ENCODE peak calls at places on chromosomes 11 and 22, in nine cellular contexts. One of them, this sample, is unnamed.

GRCh38 chr11:75516886-75517285 is 8.9 kb downstream of the GDPD5 start:
- DNase-seq in LNCaP clone FGC: no peak
- DNase-seq in A549: no peak
- DNase-seq in MM.1S: no peak
- DNase-seq in keratinocyte: no peak
- DNase-seq in H1: no peak
- DNase-seq in CD8-positive, alpha-beta memory T cell: no peak
- DNase-seq in left ventricle myocardium inferior: no peak
- DNase-seq in dorsolateral prefrontal cortex: no peak
- DNase-seq in this sample: no peak

GRCh38 chr11:56923116-56923515 is 65.6 kb upstream of the OR5AK2 start:
- DNase-seq in LNCaP clone FGC: no peak
- DNase-seq in A549: no peak
- DNase-seq in MM.1S: no peak
- DNase-seq in keratinocyte: no peak
- DNase-seq in H1: no peak
- DNase-seq in CD8-positive, alpha-beta memory T cell: no peak
- DNase-seq in left ventricle myocardium inferior: no peak
- DNase-seq in dorsolateral prefrontal cortex: no peak
- DNase-seq in this sample: no peak

GRCh38 chr11:25065711-25066110 is 568.9 kb downstream of the LUZP2 start:
- DNase-seq in LNCaP clone FGC: no peak
- DNase-seq in A549: peak
- DNase-seq in MM.1S: no peak
- DNase-seq in keratinocyte: peak
- DNase-seq in H1: no peak
- DNase-seq in CD8-positive, alpha-beta memory T cell: no peak
- DNase-seq in left ventricle myocardium inferior: no peak
- DNase-seq in dorsolateral prefrontal cortex: no peak
- DNase-seq in this sample: no peak

GRCh38 chr22:21445437-21446127 is 21.6 kb upstream of the TMEM191C start:
- DNase-seq in LNCaP clone FGC: no peak
- DNase-seq in A549: no peak
- DNase-seq in MM.1S: no peak
- DNase-seq in keratinocyte: no peak
- DNase-seq in H1: no peak
- DNase-seq in CD8-positive, alpha-beta memory T cell: no peak
- DNase-seq in left ventricle myocardium inferior: no peak
- DNase-seq in dorsolateral prefrontal cortex: no peak
- DNase-seq in this sample: no peak

GRCh38 chr22:25216230-25216629 is 3.2 kb upstream of the CRYBB2 start:
- DNase-seq in LNCaP clone FGC: no peak
- DNase-seq in A549: no peak
- DNase-seq in MM.1S: no peak
- DNase-seq in keratinocyte: no peak
- DNase-seq in H1: no peak
- DNase-seq in CD8-positive, alpha-beta memory T cell: no peak
- DNase-seq in left ventricle myocardium inferior: no peak
- DNase-seq in dorsolateral prefrontal cortex: no peak
- DNase-seq in this sample: no peak

GRCh38 chr11:1623716-1624115 is 1.8 kb upstream of the KRTAP5-4 start:
- DNase-seq in LNCaP clone FGC: no peak
- DNase-seq in A549: no peak
- DNase-seq in MM.1S: no peak
- DNase-seq in keratinocyte: no peak
- DNase-seq in H1: no peak
- DNase-seq in CD8-positive, alpha-beta memory T cell: no peak
- DNase-seq in left ventricle myocardium inferior: no peak
- DNase-seq in dorsolateral prefrontal cortex: no peak
- DNase-seq in this sample: no peak

GRCh38 chr11:114051558-114051957 is 8.0 kb upstream of the ZBTB16 start:
- DNase-seq in LNCaP clone FGC: no peak
- DNase-seq in A549: no peak
- DNase-seq in MM.1S: no peak
- DNase-seq in keratinocyte: no peak
- DNase-seq in H1: no peak
- DNase-seq in CD8-positive, alpha-beta memory T cell: no peak
- DNase-seq in left ventricle myocardium inferior: no peak
- DNase-seq in dorsolateral prefrontal cortex: no peak
- DNase-seq in this sample: no peak

GRCh38 chr22:22031571-22031970 is 49.0 kb upstream of the TOP3B start:
- DNase-seq in LNCaP clone FGC: no peak
- DNase-seq in A549: no peak
- DNase-seq in MM.1S: no peak
- DNase-seq in keratinocyte: no peak
- DNase-seq in H1: no peak
- DNase-seq in CD8-positive, alpha-beta memory T cell: no peak
- DNase-seq in left ventricle myocardium inferior: no peak
- DNase-seq in dorsolateral prefrontal cortex: no peak
- DNase-seq in this sample: no peak

GRCh38 chr11:76661835-76662434 is 8.6 kb downstream of the LRRC32 start:
- DNase-seq in LNCaP clone FGC: no peak
- DNase-seq in A549: no peak
- DNase-seq in MM.1S: no peak
- DNase-seq in keratinocyte: no peak
- DNase-seq in H1: no peak
- DNase-seq in CD8-positive, alpha-beta memory T cell: no peak
- DNase-seq in left ventricle myocardium inferior: no peak
- DNase-seq in dorsolateral prefrontal cortex: no peak
- DNase-seq in this sample: no peak

GRCh38 chr11:62909107-62909894 is 11.9 kb downstream of the CHRM1 start:
- DNase-seq in LNCaP clone FGC: peak
- DNase-seq in A549: peak
- DNase-seq in MM.1S: peak
- DNase-seq in keratinocyte: no peak
- DNase-seq in H1: peak
- DNase-seq in CD8-positive, alpha-beta memory T cell: no peak
- DNase-seq in left ventricle myocardium inferior: peak
- DNase-seq in dorsolateral prefrontal cortex: no peak
- DNase-seq in this sample: no peak

GRCh38 chr11:19952101-19952605 is 208.1 kb downstream of the DBX1 start:
- DNase-seq in LNCaP clone FGC: no peak
- DNase-seq in A549: peak
- DNase-seq in MM.1S: no peak
- DNase-seq in keratinocyte: no peak
- DNase-seq in H1: no peak
- DNase-seq in CD8-positive, alpha-beta memory T cell: no peak
- DNase-seq in left ventricle myocardium inferior: no peak
- DNase-seq in dorsolateral prefrontal cortex: no peak
- DNase-seq in this sample: no peak

GRCh38 chr11:34977039-34977906 is 60.9 kb downstream of the PDHX start:
- DNase-seq in LNCaP clone FGC: peak
- DNase-seq in A549: peak
- DNase-seq in MM.1S: no peak
- DNase-seq in keratinocyte: peak
- DNase-seq in H1: no peak
- DNase-seq in CD8-positive, alpha-beta memory T cell: no peak
- DNase-seq in left ventricle myocardium inferior: no peak
- DNase-seq in dorsolateral prefrontal cortex: no peak
- DNase-seq in this sample: no peak

DNA sequence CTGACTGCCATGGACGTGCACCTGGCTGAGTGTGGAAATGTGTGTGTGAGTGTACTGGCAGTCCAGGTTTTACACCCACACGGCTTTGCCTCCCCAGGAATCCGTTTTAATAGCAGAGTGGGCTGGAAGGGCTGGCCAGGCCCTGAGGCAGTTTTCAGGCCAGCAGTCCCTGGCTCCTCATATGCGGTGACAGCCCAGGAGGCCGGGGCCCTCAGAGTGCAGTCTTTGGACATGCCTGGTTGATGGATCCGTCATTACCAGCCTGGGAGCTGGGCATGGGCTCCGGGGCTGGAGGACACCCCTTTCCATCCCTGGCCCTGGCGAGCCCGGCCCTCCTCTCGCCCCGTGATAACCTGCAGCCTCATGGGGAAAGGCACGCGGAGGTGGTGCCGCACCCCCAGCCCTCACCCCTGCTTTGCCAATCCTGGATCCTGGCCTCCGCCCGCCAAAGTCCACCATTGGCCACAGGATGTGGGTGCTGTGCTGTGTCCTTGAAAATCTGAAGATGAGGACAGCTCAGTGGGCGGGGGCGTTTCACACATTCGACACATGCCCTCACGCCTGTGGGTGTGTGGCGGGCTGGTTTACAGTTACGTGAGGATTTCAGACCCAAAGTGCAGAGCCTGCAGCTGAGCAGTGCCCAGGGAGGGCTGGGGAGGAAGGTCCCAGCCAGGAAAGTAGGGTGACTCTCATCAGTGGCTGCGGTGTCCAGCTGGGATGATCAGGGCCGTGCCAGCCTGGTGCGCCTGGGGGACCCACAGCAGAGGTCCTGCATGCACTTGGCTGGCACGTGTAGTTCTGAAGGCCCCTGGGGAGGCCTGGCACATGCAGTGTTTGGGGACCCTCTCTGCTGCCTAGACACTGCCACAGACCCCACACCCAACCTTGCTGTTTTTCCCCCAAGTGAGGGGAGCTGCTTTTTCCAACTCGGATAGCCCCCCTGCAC is 55.1 kb downstream of the RTN4R start:
- DNase-seq in LNCaP clone FGC: no peak
- DNase-seq in A549: no peak
- DNase-seq in MM.1S: no peak
- DNase-seq in keratinocyte: no peak
- DNase-seq in H1: no peak
- DNase-seq in CD8-positive, alpha-beta memory T cell: no peak
- DNase-seq in left ventricle myocardium inferior: no peak
- DNase-seq in dorsolateral prefrontal cortex: peak
- DNase-seq in this sample: no peak
- H3K4me3 ChIP-seq in LNCaP clone FGC: no peak
- H3K4me3 ChIP-seq in A549: no peak
- H3K4me3 ChIP-seq in MM.1S: no peak
- H3K4me3 ChIP-seq in keratinocyte: no peak
- H3K4me3 ChIP-seq in H1: no peak
- H3K4me3 ChIP-seq in CD8-positive, alpha-beta memory T cell: no peak
- H3K4me3 ChIP-seq in left ventricle myocardium inferior: no peak
- H3K4me3 ChIP-seq in dorsolateral prefrontal cortex: no peak
- H3K4me3 ChIP-seq in this sample: no peak

DNA sequence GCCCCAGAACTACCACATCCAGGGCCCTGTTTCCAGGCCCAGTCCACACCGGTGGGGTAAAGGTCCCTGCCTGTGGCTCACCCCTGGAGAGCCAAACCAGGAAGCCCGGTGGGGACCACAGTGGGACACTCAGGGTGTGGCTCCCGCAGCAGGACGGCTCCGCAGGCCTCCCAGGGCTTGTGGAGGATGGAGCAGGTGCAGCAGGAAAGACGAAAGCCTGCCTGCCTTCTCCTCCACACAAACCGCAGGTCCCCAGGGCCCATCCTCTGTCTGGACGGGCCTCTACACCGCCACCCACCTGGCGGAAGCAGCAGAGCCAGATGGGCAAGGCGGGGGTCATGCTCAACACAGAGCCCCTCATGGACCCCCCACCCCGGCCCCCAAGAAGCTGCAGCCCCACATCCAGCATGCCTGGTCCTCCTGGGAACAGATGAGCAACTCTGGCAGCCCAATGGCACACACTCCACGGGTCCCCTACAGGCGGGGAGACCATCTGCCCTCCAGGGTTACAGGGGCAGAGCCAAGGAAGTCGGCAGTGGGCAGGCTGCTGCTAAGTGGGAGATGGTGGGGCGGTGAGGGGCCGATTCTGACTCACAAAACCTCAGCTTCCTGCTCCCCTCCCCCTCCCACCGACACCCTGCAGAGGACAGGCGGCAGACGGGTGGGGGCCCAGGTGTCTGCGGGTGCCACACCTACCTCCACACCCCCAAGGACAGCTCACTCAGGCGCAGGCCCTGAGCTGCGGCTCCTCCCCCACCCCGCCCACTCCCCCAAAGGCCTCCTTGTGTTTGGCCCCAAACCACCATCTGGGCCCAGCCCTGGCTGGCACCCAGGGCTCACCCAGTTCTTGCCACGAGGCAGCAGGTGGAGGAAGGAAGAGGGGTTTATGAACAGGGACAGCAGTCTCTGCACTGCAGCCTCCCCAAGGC is 5.2 kb downstream of the SBF1 start:
- DNase-seq in LNCaP clone FGC: no peak
- DNase-seq in A549: no peak
- DNase-seq in MM.1S: peak
- DNase-seq in keratinocyte: peak
- DNase-seq in H1: no peak
- DNase-seq in CD8-positive, alpha-beta memory T cell: peak
- DNase-seq in left ventricle myocardium inferior: peak
- DNase-seq in dorsolateral prefrontal cortex: no peak
- DNase-seq in this sample: no peak
- H3K4me3 ChIP-seq in LNCaP clone FGC: no peak
- H3K4me3 ChIP-seq in A549: no peak
- H3K4me3 ChIP-seq in MM.1S: peak
- H3K4me3 ChIP-seq in keratinocyte: no peak
- H3K4me3 ChIP-seq in H1: no peak
- H3K4me3 ChIP-seq in CD8-positive, alpha-beta memory T cell: peak
- H3K4me3 ChIP-seq in left ventricle myocardium inferior: no peak
- H3K4me3 ChIP-seq in dorsolateral prefrontal cortex: no peak
- H3K4me3 ChIP-seq in this sample: no peak

GRCh38 chr11:118635237-118635591 is 27.8 kb downstream of the PHLDB1 start:
- DNase-seq in LNCaP clone FGC: no peak
- DNase-seq in A549: no peak
- DNase-seq in MM.1S: no peak
- DNase-seq in keratinocyte: no peak
- DNase-seq in H1: no peak
- DNase-seq in CD8-positive, alpha-beta memory T cell: no peak
- DNase-seq in left ventricle myocardium inferior: no peak
- DNase-seq in dorsolateral prefrontal cortex: no peak
- DNase-seq in this sample: no peak
- H3K4me3 ChIP-seq in LNCaP clone FGC: peak
- H3K4me3 ChIP-seq in A549: no peak
- H3K4me3 ChIP-seq in MM.1S: no peak
- H3K4me3 ChIP-seq in keratinocyte: no peak
- H3K4me3 ChIP-seq in H1: peak
- H3K4me3 ChIP-seq in CD8-positive, alpha-beta memory T cell: no peak
- H3K4me3 ChIP-seq in left ventricle myocardium inferior: peak
- H3K4me3 ChIP-seq in dorsolateral prefrontal cortex: peak
- H3K4me3 ChIP-seq in this sample: peak

DNA sequence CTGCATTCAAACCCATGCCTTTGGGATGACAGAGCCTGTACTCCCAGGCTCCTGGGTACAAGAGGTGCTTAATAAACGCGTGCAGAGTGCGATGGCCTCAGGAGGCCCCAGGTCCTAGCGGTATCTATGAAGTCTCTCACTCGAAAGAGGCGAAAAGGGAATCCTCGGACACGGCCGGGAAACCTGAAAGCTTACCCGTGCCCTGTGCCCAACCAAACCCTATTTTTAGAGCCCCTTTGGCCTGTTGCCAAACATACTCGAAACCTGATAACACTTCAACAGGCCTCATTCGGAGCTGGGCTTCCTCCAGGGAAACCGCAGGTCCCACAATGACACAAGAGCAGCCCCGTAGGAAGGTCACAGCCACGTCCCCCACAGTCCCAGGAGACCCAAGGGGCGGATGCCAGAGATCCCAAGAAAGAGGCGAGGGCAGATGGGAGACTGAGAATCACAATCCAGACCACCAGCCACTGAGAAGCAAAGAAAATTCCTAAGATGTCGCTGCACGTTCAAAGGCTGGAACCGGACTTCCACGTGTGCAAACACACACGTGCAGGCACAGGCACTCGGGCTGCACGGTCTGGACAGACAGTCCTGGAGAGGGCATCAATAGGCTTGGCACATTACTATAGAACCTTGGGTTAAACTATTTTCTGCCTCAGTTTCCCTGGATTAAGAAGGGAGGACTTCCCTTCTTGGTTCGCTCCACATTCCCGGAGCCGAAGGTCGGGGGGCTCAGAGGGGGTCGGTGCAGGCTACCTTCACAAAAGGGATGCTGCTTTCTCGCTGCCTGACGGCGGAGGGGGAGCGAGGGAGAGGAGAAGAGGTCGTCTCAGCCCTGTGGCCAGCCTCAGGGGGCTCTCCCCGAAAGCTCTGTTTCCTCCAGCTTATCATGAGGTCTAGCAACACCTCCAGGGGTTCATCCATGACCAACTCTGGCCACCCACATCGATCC is 8.2 kb downstream of the PDGFB start:
- DNase-seq in LNCaP clone FGC: no peak
- DNase-seq in A549: no peak
- DNase-seq in MM.1S: peak
- DNase-seq in keratinocyte: no peak
- DNase-seq in H1: no peak
- DNase-seq in CD8-positive, alpha-beta memory T cell: peak
- DNase-seq in left ventricle myocardium inferior: peak
- DNase-seq in dorsolateral prefrontal cortex: no peak
- DNase-seq in this sample: no peak
- H3K4me3 ChIP-seq in LNCaP clone FGC: no peak
- H3K4me3 ChIP-seq in A549: no peak
- H3K4me3 ChIP-seq in MM.1S: peak
- H3K4me3 ChIP-seq in keratinocyte: no peak
- H3K4me3 ChIP-seq in H1: no peak
- H3K4me3 ChIP-seq in CD8-positive, alpha-beta memory T cell: peak
- H3K4me3 ChIP-seq in left ventricle myocardium inferior: peak
- H3K4me3 ChIP-seq in dorsolateral prefrontal cortex: no peak
- H3K4me3 ChIP-seq in this sample: no peak

This sample was measured in thoracic aorta.